ENCODE peak calls at places on chromosomes 6 and 20, in six cellular contexts. T is HFF-Myc, E is AG10803, G is GM20000, C is WERI-Rb-1, P is fibroblast of lung. S is an unnamed sample.

GRCh38 chr6:143992285-143992684 is 15.8 kb downstream of the PLAGL1 start:
- DNase-seq in T (no peak), E (no peak), G (no peak), C (no peak), P (no peak), S (no peak)

GRCh38 chr6:338815-339262 is 46.6 kb downstream of the DUSP22 start:
- DNase-seq in T (no peak), E (no peak), G (no peak), C (no peak), P (no peak), S (no peak)

GRCh38 chr6:72316675-72317380 is 305.0 kb upstream of the KCNQ5 start:
- DNase-seq in T (no peak), E (no peak), G (no peak), C (no peak), P (no peak), S (no peak)

GRCh38 chr20:63521602-63522001 is 1.0 kb downstream of the PPDPF start:
- DNase-seq in T (no peak), E (no peak), G (no peak), C (peak), P (no peak), S (no peak)

GRCh38 chr20:53291548-53291947 is 302.1 kb downstream of the ZNF217 start:
- DNase-seq in T (no peak), E (no peak), G (no peak), C (peak), P (no peak), S (peak)

GRCh38 chr6:44072452-44072958 is 54.7 kb downstream of the MRPL14 start:
- DNase-seq in T (no peak), E (no peak), G (no peak), C (no peak), P (no peak), S (no peak)

GRCh38 chr6:138600726-138601125 is 101.4 kb upstream of the NHSL1 start:
- DNase-seq in T (no peak), E (peak), G (no peak), C (no peak), P (peak), S (no peak)

GRCh38 chr20:59623583-59623982 is 19.2 kb downstream of the PHACTR3 start:
- DNase-seq in T (no peak), E (no peak), G (no peak), C (no peak), P (no peak), S (no peak)

GRCh38 chr6:46903175-46903574 is 18.6 kb downstream of the ADGRF5 start:
- DNase-seq in T (no peak), E (no peak), G (no peak), C (no peak), P (no peak), S (no peak)

GRCh38 chr6:46969206-46969605 is 47.5 kb upstream of the ADGRF5 start:
- DNase-seq in T (no peak), E (no peak), G (no peak), C (no peak), P (peak), S (no peak)

GRCh38 chr6:3176562-3177355 is 19.4 kb upstream of the TUBB2A start:
- DNase-seq in T (peak), E (peak), G (no peak), C (no peak), P (peak), S (no peak)

GRCh38 chr6:47112311-47112710 is 70.2 kb upstream of the ADGRF1 start:
- DNase-seq in T (no peak), E (no peak), G (no peak), C (no peak), P (no peak), S (no peak)

GRCh38 chr20:8272758-8273157 is 140.7 kb downstream of the PLCB1 start:
- DNase-seq in T (no peak), E (no peak), G (no peak), C (no peak), P (no peak), S (no peak)

GRCh38 chr6:9634776-9635175 is 780.1 kb downstream of the TFAP2A start:
- DNase-seq in T (no peak), E (no peak), G (no peak), C (no peak), P (no peak), S (no peak)

GRCh38 chr20:43220612-43221011 is 30.9 kb upstream of the PTPRT start:
- DNase-seq in T (no peak), E (peak), G (no peak), C (no peak), P (peak), S (no peak)

GRCh38 chr6:105317607-105318533 is 85.0 kb downstream of the PREP start:
- DNase-seq in T (no peak), E (no peak), G (no peak), C (peak), P (no peak), S (no peak)

GRCh38 chr6:56862415-56863175 is 92.3 kb upstream of the BEND6 start:
- DNase-seq in T (no peak), E (no peak), G (no peak), C (no peak), P (peak), S (no peak)

GRCh38 chr6:135535989-135536414 is 38.5 kb upstream of the AHI1 start:
- DNase-seq in T (peak), E (peak), G (peak), C (no peak), P (peak), S (peak)

GRCh38 chr20:57193094-57193493 is 73.3 kb downstream of the BMP7 start:
- DNase-seq in T (no peak), E (no peak), G (no peak), C (no peak), P (no peak), S (no peak)

GRCh38 chr6:51720327-51720726 is 367.1 kb downstream of the PKHD1 start:
- DNase-seq in T (no peak), E (no peak), G (no peak), C (no peak), P (no peak), S (no peak)

GRCh38 chr6:45606831-45607400 is 229.2 kb upstream of the SUPT3H start:
- DNase-seq in T (no peak), E (no peak), G (no peak), C (peak), P (no peak), S (no peak)

GRCh38 chr6:33907227-33907626 is 103.4 kb upstream of the MLN start:
- DNase-seq in T (no peak), E (no peak), G (no peak), C (peak), P (no peak), S (no peak)

GRCh38 chr20:40650707-40651106 is 38.3 kb downstream of the MAFB start:
- DNase-seq in T (no peak), E (no peak), G (no peak), C (no peak), P (peak), S (no peak)

GRCh38 chr6:143958839-143959399 is 49.1 kb downstream of the PLAGL1 start:
- DNase-seq in T (no peak), E (no peak), G (no peak), C (no peak), P (no peak), S (peak)

GRCh38 chr6:85389180-85389797 is 60.6 kb upstream of the NT5E start:
- DNase-seq in T (no peak), E (no peak), G (no peak), C (no peak), P (no peak), S (no peak)

GRCh38 chr6:145731432-145731831 is 3.9 kb downstream of the EPM2A start:
- DNase-seq in T (no peak), E (peak), G (no peak), C (no peak), P (peak), S (no peak)

GRCh38 chr6:35071347-35071994 is 69.7 kb downstream of the TCP11 start:
- DNase-seq in T (no peak), E (no peak), G (no peak), C (no peak), P (peak), S (no peak)

GRCh38 chr6:153941768-153942167 is 97.3 kb upstream of the OPRM1 start:
- DNase-seq in T (no peak), E (no peak), G (no peak), C (no peak), P (no peak), S (peak)

GRCh38 chr6:88520020-88520338 is 353.8 kb upstream of the CNR1 start:
- DNase-seq in T (no peak), E (no peak), G (no peak), C (no peak), P (no peak), S (no peak)

GRCh38 chr6:116969211-116969863 is 92.3 kb downstream of the RFX6 start:
- DNase-seq in T (peak), E (peak), G (peak), C (peak), P (peak), S (peak)

GRCh38 chr6:79868098-79868722 is 79.1 kb downstream of the ELOVL4 start:
- DNase-seq in T (peak), E (peak), G (peak), C (peak), P (peak), S (peak)

GRCh38 chr6:33978593-33979150 is 167.2 kb downstream of the GRM4 start:
- DNase-seq in T (no peak), E (no peak), G (no peak), C (peak), P (no peak), S (no peak)

GRCh38 chr6:46137387-46137786 is 7.6 kb downstream of the ENPP4 start:
- DNase-seq in T (no peak), E (no peak), G (no peak), C (no peak), P (no peak), S (no peak)

GRCh38 chr20:32067234-32067821 is 15.3 kb downstream of the HCK start:
- DNase-seq in T (peak), E (peak), G (no peak), C (no peak), P (peak), S (no peak)

GRCh38 chr6:169207482-169207881 is 46.2 kb downstream of the THBS2 start:
- DNase-seq in T (no peak), E (no peak), G (no peak), C (no peak), P (no peak), S (no peak)

GRCh38 chr6:90079555-90080490 is 185.6 kb downstream of the GJA10 start:
- DNase-seq in T (no peak), E (no peak), G (no peak), C (no peak), P (no peak), S (no peak)

GRCh38 chr6:90083891-90084290 is 189.6 kb downstream of the GJA10 start:
- DNase-seq in T (no peak), E (no peak), G (peak), C (no peak), P (no peak), S (no peak)

GRCh38 chr6:90078513-90079289 is 184.4 kb downstream of the GJA10 start:
- DNase-seq in T (no peak), E (peak), G (no peak), C (no peak), P (peak), S (no peak)

GRCh38 chr6:90082847-90083246 is 188.6 kb downstream of the GJA10 start:
- DNase-seq in T (no peak), E (no peak), G (no peak), C (no peak), P (no peak), S (no peak)

GRCh38 chr6:90080876-90081464 is 186.7 kb downstream of the GJA10 start:
- DNase-seq in T (no peak), E (no peak), G (peak), C (no peak), P (no peak), S (no peak)
- TF ChIP-seq CTCF in T (no peak), E (no peak), G (no peak), C (no peak), P (no peak), S (no peak)

GRCh38 chr20:16491277-16491912 is 81.9 kb downstream of the KIF16B start:
- DNase-seq in T (no peak), E (peak), G (no peak), C (no peak), P (peak), S (no peak)

GRCh38 chr20:16486532-16486931 is 86.7 kb downstream of the KIF16B start:
- DNase-seq in T (no peak), E (no peak), G (no peak), C (no peak), P (no peak), S (no peak)

GRCh38 chr20:16490696-16491095 is 82.6 kb downstream of the KIF16B start:
- DNase-seq in T (no peak), E (no peak), G (no peak), C (no peak), P (peak), S (no peak)

GRCh38 chr20:16485406-16485805 is 87.8 kb downstream of the KIF16B start:
- DNase-seq in T (no peak), E (peak), G (no peak), C (no peak), P (no peak), S (no peak)

GRCh38 chr20:16488086-16488485 is 85.2 kb downstream of the KIF16B start:
- DNase-seq in T (no peak), E (no peak), G (no peak), C (peak), P (no peak), S (no peak)
- TF ChIP-seq CTCF in T (no peak), E (no peak), G (no peak), C (no peak), P (no peak), S (no peak)

GRCh38 chr6:8268156-8268555 is 165.8 kb upstream of the EEF1E1 start:
- DNase-seq in T (no peak), E (no peak), G (no peak), C (no peak), P (no peak), S (no peak)
- TF ChIP-seq CTCF in T (no peak), E (no peak), G (no peak), C (no peak), P (no peak), S (no peak)

DNA sequence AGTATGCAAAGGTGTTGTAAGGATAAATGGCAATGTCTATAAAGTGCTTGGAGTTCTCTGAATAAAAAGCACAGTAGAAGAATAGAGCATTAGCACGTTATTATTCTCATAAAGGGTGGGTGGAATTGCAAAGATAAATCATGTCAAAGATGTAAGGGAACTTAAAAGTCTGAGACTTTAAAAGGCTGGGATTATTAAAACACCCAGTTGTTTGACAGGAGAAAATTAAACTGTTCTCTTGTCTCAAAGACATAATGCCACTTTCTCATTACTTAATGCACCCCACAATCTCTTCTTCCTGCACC is 70.4 kb upstream of the PDE10A start:
- DNase-seq in T (no peak), E (no peak), G (no peak), C (no peak), P (no peak), S (no peak)
- TF ChIP-seq CTCF in T (no peak), E (no peak), G (no peak), C (no peak), P (no peak), S (no peak)

GRCh38 chr6:7721654-7722053 is 4.2 kb upstream of the BMP6 start:
- DNase-seq in T (no peak), E (peak), G (peak), C (no peak), P (no peak), S (no peak)
- TF ChIP-seq CTCF in T (no peak), E (peak), G (peak), C (no peak), P (peak), S (no peak)